ENCODE peak calls at places on chromosomes 3 and 15, in four cellular contexts. D is GM12878, B is K562, L is GM12891. Z is an unnamed sample.

GRCh38 chr15:92025717-92026270 is 172.3 kb downstream of the SLCO3A1 start:
- DNase-seq in B (no peak), L (no peak), D (no peak), Z (no peak)

GRCh38 chr15:85543741-85544155 is 163.3 kb downstream of the AKAP13 start:
- DNase-seq in B (no peak), L (no peak), D (no peak), Z (peak)

GRCh38 chr3:189664311-189664710 is 33.1 kb downstream of the TP63 start:
- DNase-seq in L (no peak), D (no peak), B (no peak), Z (peak)

GRCh38 chr3:12316721-12317351 is 28.0 kb downstream of the PPARG start:
- DNase-seq in L (no peak), B (no peak), D (peak), Z (no peak)

GRCh38 chr3:11698326-11699082 is 54.8 kb upstream of the VGLL4 start:
- DNase-seq in B (no peak), D (no peak), L (no peak), Z (no peak)

GRCh38 chr3:122416966-122417365 is 1.1 kb upstream of the WDR5B start:
- DNase-seq in L (no peak), D (no peak), B (no peak), Z (no peak)

GRCh38 chr15:41870689-41871081 is 23.2 kb downstream of the SPTBN5 start:
- DNase-seq in L (no peak), B (no peak), D (no peak), Z (no peak)

GRCh38 chr3:186821429-186822367 is 15.4 kb upstream of the RFC4 start:
- DNase-seq in L (no peak), B (no peak), D (no peak), Z (no peak)

GRCh38 chr15:45037936-45038335 is 14.9 kb downstream of the SORD start:
- DNase-seq in L (no peak), B (no peak), D (no peak), Z (no peak)

GRCh38 chr3:151871639-151872468 is 1.6 kb upstream of the SUCNR1 start:
- DNase-seq in L (no peak), B (peak), D (peak), Z (peak)

GRCh38 chr3:184417619-184418327 is 37.9 kb downstream of the CHRD start:
- DNase-seq in B (peak), L (peak), D (peak), Z (peak)

GRCh38 chr3:134486577-134487041 is 752 bp downstream of the CEP63 start:
- DNase-seq in L (no peak), B (no peak), D (no peak), Z (no peak)

GRCh38 chr3:131485116-131485515 is 17.7 kb downstream of the MRPL3 start:
- DNase-seq in L (no peak), D (no peak), B (no peak), Z (no peak)

GRCh38 chr3:29011441-29011840 is 269.4 kb upstream of the RBMS3 start:
- DNase-seq in B (no peak), L (no peak), D (no peak), Z (no peak)

GRCh38 chr3:65808407-65808806 is 230.3 kb downstream of the MAGI1 start:
- DNase-seq in D (no peak), L (no peak), B (no peak), Z (no peak)

GRCh38 chr15:71572452-71573053 is 237.8 kb upstream of the NR2E3 start:
- DNase-seq in D (no peak), B (no peak), L (no peak), Z (no peak)

GRCh38 chr3:184532940-184533732 is 28.4 kb upstream of the EPHB3 start:
- DNase-seq in L (no peak), B (no peak), D (no peak), Z (no peak)

GRCh38 chr15:25052191-25052999 is 97.6 kb downstream of the SNRPN start:
- DNase-seq in D (no peak), B (no peak), L (no peak), Z (no peak)

GRCh38 chr15:47326934-47327333 is 390.4 kb upstream of the SEMA6D start:
- DNase-seq in D (no peak), B (no peak), L (no peak), Z (no peak)

GRCh38 chr15:93173369-93173768 is 84.4 kb upstream of the RGMA start:
- DNase-seq in L (no peak), D (no peak), B (no peak), Z (no peak)

GRCh38 chr3:44104668-44105321 is 136.9 kb upstream of the TOPAZ1 start:
- DNase-seq in B (no peak), L (peak), D (peak), Z (peak)

GRCh38 chr3:50436063-50436674 is 67.3 kb downstream of the CACNA2D2 start:
- DNase-seq in D (no peak), B (peak), L (peak), Z (peak)

GRCh38 chr3:184229424-184230080 is at the start of gene VWA5B2:
- DNase-seq in L (peak), B (peak), D (no peak), Z (no peak)

GRCh38 chr15:98914626-98915025 is 93.0 kb downstream of the PGPEP1L start:
- DNase-seq in B (no peak), L (no peak), D (no peak), Z (no peak)

GRCh38 chr3:168341192-168341816 is 245.6 kb upstream of the GOLIM4 start:
- DNase-seq in B (no peak), D (no peak), L (no peak), Z (no peak)

GRCh38 chr3:63353383-63353782 is 75.3 kb downstream of the SYNPR start:
- DNase-seq in B (no peak), D (no peak), L (no peak), Z (no peak)

GRCh38 chr3:33037479-33037878 is 59.5 kb downstream of the GLB1 start:
- DNase-seq in B (no peak), L (no peak), D (no peak), Z (no peak)

GRCh38 chr3:44077267-44077666 is 164.4 kb upstream of the TOPAZ1 start:
- DNase-seq in L (no peak), B (no peak), D (no peak), Z (no peak)

GRCh38 chr15:89937365-89938355 is 24.9 kb upstream of the ARPIN start:
- DNase-seq in L (no peak), D (no peak), B (no peak), Z (peak)

GRCh38 chr15:36877294-36877693 is 223.1 kb downstream of the MEIS2 start:
- DNase-seq in L (no peak), B (no peak), D (no peak), Z (no peak)

GRCh38 chr15:99157456-99157855 is 52.6 kb downstream of the SYNM start:
- DNase-seq in L (no peak), B (no peak), D (no peak), Z (no peak)

GRCh38 chr15:45448516-45448915 is 70.2 kb upstream of the GATM start:
- DNase-seq in L (no peak), B (no peak), D (no peak), Z (no peak)

GRCh38 chr3:128133273-128133883 is 9.8 kb upstream of the RUVBL1 start:
- DNase-seq in B (no peak), D (no peak), L (no peak), Z (no peak)

GRCh38 chr3:169954142-169954756 is 12.4 kb upstream of the SEC62 start:
- DNase-seq in B (no peak), D (peak), L (no peak), Z (peak)

GRCh38 chr3:196688349-196688748 is 23.7 kb downstream of the CEP19 start:
- DNase-seq in D (no peak), B (no peak), L (no peak), Z (peak)

GRCh38 chr3:12946661-12947316 is 105.4 kb upstream of the RPL32 start:
- DNase-seq in B (no peak), D (no peak), L (no peak), Z (no peak)

GRCh38 chr3:184727357-184728060 is 15.6 kb upstream of the MAGEF1 start:
- DNase-seq in D (no peak), L (peak), B (peak), Z (peak)

GRCh38 chr3:25781758-25782594 is 1.3 kb downstream of the NGLY1 start:
- DNase-seq in D (peak), L (peak), B (peak), Z (no peak)

GRCh38 chr3:122719273-122719921 is 38.8 kb downstream of the PARP14 start:
- DNase-seq in L (no peak), D (no peak), B (no peak), Z (no peak)

DNA sequence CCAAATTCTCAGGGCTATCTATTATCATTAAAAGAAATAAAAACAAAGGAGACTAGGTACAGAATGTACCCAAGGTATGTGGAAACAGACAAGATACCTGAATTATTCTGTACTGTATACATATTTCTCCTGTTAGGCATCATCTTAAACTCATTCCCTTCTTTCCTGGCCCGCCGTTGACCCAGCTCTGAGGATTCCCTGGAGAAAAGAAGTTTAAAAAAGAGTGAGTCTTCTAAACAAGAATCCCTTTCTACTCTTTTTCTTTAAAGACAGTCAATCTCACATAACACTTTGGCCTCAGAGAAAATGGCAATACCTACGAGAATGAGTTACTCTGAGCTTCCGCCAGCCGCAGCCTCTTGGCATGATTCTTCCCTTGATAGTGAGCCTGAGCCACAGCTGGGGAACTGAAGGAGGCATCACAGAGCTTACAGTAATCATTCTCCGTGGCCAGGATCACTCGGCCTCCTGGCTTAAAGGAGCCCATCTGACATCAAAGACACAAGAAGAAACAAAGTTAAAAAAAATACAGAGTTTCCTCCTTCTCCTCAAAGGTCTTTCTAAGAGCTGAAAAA is 44.2 kb downstream of the ZMAT3 start:
- DNase-seq in L (no peak), D (no peak), B (no peak), Z (no peak)
- TF ChIP-seq SPI1 in L (no peak), D (no peak), B (no peak), Z (no peak)

GRCh38 chr15:74201656-74202420 is 749 bp downstream of the STRA6 start:
- DNase-seq in L (no peak), D (no peak), B (no peak), Z (no peak)

GRCh38 chr15:74203914-74204431 is 1.4 kb upstream of the STRA6 start:
- DNase-seq in B (no peak), L (no peak), D (no peak), Z (no peak)

GRCh38 chr15:74200871-74201419 is 1.6 kb downstream of the STRA6 start:
- DNase-seq in L (no peak), B (no peak), D (no peak), Z (no peak)

GRCh38 chr15:74200394-74200793 is 2.2 kb downstream of the STRA6 start:
- DNase-seq in B (no peak), L (no peak), D (no peak), Z (no peak)

DNA sequence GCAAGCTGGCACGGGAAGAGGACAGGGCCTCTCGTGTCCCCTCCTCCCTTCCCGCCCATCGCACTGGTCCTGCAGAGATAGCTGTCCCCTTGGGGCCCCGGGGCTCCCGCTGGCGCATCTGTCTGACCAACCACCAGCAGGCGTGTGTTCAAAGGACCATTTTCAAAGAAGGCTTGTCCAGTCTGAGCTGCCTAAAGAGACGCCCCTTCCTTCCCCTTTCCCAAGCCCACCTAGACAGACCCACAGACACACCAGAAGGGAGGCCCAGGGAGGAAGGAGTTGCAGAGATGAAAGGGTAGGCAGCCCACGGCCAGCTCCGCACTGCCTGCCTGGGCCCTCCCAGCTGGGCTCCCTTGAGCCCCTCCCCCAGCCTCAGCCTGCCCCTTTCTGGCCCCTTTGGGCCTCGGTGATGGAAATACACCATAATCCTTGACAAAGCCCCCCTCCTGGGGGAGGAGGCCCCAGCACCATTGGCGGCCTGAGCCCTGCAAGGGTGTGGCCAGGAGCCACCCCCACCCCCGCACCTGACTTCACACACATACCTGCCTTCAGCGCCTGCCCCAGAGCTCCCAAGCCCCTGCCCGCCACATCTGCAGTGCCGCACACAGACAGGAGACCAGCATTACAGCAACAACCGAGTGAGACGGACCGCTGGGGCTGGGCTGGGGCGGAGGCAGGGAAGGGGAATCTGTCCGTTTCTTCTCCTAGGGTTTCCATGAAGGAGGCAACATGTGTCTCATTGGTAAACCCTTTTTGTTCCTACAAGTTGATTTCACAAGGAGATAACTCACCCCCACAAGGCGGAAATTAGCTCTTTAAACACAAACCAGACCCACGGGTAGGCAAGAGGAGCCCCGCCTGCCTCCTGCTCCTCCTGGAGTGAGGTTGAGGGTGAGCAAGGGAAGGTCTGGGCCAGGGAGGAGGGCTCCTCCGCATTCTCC is at the start of gene STRA6:
- DNase-seq in B (peak), D (no peak), L (no peak), Z (no peak)
- TF ChIP-seq SPI1 in B (no peak), D (no peak), L (no peak), Z (no peak)

GRCh38 chr3:117903226-117903625 is 1131.4 kb downstream of the IGSF11 start:
- DNase-seq in B (no peak), D (no peak), L (no peak), Z (no peak)
- TF ChIP-seq SPI1 in B (no peak), D (no peak), L (no peak), Z (no peak)

DNA sequence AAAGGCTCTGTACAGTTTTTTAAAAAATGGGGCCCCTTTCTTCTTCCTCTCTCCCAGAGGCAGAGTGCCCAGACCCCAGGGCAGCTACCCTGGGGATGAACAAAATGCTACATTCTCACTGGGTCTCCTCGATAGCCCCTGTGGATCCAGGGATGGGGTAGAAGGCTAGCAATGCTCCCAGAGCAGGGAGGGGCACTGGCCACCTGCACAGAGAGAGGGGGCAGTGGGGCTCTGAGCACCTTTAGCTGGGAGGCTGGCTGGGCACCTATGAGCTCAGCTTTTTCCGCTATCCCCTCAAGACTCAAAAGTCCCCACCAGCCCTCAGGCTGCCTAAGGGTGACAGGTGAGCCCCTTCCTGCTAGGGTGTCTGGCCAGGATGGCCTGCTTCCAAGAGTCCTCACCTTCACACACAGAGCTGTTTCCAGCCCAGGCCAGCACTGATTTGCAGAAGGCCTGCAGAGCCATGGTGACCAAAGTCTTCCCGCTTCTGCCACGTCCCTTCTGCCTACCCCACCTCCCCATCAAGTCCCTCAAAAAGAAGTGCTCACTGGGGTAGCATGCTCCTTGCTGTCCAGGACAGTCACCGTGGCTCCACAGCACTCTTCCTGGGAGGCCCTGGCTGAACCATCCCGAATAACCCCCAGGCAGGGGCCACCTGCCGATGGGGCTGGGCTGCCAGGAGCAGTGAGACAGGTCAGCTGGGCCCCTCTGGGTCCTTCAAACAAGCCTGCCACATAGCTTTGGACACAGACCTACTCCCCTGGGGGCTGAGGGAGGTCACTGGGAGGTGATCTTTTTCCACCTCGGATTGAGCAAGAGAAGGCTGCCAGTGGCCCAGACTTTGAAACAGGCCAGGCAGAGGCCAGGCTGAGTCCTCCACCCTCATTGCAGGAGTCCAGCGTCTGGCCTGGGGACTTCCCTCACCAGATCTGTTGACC is 20.4 kb downstream of the BMF start:
- DNase-seq in L (no peak), D (no peak), B (no peak), Z (no peak)
- TF ChIP-seq SPI1 in L (no peak), D (no peak), B (no peak), Z (no peak)

GRCh38 chr15:38707802-38708671 is 143.4 kb upstream of the RASGRP1 start:
- DNase-seq in L (peak), D (no peak), B (peak), Z (peak)
- TF ChIP-seq SPI1 in L (no peak), D (no peak), B (no peak), Z (no peak)

GRCh38 chr3:141260131-141260927 is 28.7 kb downstream of the PXYLP1 start:
- DNase-seq in D (no peak), B (no peak), L (no peak), Z (no peak)
- TF ChIP-seq SPI1 in D (no peak), B (no peak), L (no peak), Z (no peak)

GRCh38 chr3:115388166-115388565 is 235.1 kb upstream of the GAP43 start:
- DNase-seq in B (no peak), D (no peak), L (no peak), Z (no peak)
- TF ChIP-seq SPI1 in B (no peak), D (no peak), L (no peak), Z (no peak)

DNA sequence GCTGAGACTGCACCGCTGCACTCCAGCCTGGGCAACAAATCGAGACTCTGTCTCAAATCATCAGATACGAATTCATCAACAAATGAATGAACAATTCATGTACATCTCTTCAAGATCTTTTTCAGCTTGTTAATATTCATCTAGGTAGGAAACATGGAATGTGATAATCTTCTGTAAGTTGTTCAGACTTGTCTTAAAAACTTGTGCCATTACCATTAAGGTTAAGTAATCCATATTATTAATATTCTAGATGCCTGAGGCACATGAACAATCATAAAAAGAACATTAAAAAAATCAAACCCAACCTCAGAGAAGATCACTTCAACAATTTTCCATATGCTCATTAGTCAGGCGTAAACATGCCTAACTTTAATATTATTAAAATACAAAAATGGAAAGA is 36.2 kb downstream of the CHSY1 start:
- DNase-seq in D (no peak), B (no peak), L (no peak), Z (no peak)
- TF ChIP-seq SPI1 in D (no peak), B (no peak), L (no peak), Z (no peak)

Z was measured in HL-60.